ENCODE peak calls at places on chromosomes 4 and X, in four cellular contexts. S is H9, X is B cell, Q is spleen. K is an unnamed sample.

GRCh38 chr4:5967783-5968182 is 50.4 kb downstream of the C4orf50 start:
- DNase-seq in Q (peak; percentile 55), S (no peak), X (no peak), K (no peak)

GRCh38 chr4:4323705-4324534 is 33.9 kb downstream of the ZBTB49 start:
- DNase-seq in Q (no peak), X (no peak), S (no peak), K (no peak)

GRCh38 chr4:6778435-6778834 is 4.1 kb upstream of the KIAA0232 start:
- DNase-seq in Q (no peak), S (no peak), X (no peak), K (no peak)

GRCh38 chr4:37455301-37456062 is 210.9 kb downstream of the NWD2 start:
- DNase-seq in X (no peak), S (no peak), Q (no peak), K (no peak)

GRCh38 chrX:69066021-69066757 is 99.1 kb downstream of the PJA1 start:
- DNase-seq in S (peak; percentile 8), Q (peak; percentile 51), X (no peak), K (no peak)

GRCh38 chr4:54090804-54091623 is 8.9 kb upstream of the GSX2 start:
- DNase-seq in X (peak; percentile 38), Q (no peak), S (peak; percentile 30), K (peak; percentile 59)

GRCh38 chrX:133229361-133229760 is 11.2 kb upstream of the TFDP3 start:
- DNase-seq in X (no peak), S (no peak), Q (no peak), K (no peak)

GRCh38 chr4:43224591-43224990 is 332.1 kb downstream of the GRXCR1 start:
- DNase-seq in S (no peak), Q (no peak), X (no peak), K (no peak)

GRCh38 chr4:125951275-125951887 is 636.6 kb downstream of the FAT4 start:
- DNase-seq in Q (no peak), S (no peak), X (no peak), K (no peak)

GRCh38 chr4:136864580-136865185 is 667.6 kb downstream of the PCDH18 start:
- DNase-seq in X (peak; percentile 35), S (no peak), Q (no peak), K (peak; percentile 23)

GRCh38 chr4:81195475-81195874 is 19.5 kb downstream of the PRKG2 start:
- DNase-seq in S (no peak), X (no peak), Q (no peak), K (no peak)

GRCh38 chr4:164383187-164384181 is 370.4 kb upstream of the SMIM31 start:
- DNase-seq in Q (peak; percentile 66), X (no peak), S (peak; percentile 65), K (no peak)
- TF ChIP-seq CTCF in Q (no peak), X (no peak), S (peak; percentile 62), K (no peak)

DNA sequence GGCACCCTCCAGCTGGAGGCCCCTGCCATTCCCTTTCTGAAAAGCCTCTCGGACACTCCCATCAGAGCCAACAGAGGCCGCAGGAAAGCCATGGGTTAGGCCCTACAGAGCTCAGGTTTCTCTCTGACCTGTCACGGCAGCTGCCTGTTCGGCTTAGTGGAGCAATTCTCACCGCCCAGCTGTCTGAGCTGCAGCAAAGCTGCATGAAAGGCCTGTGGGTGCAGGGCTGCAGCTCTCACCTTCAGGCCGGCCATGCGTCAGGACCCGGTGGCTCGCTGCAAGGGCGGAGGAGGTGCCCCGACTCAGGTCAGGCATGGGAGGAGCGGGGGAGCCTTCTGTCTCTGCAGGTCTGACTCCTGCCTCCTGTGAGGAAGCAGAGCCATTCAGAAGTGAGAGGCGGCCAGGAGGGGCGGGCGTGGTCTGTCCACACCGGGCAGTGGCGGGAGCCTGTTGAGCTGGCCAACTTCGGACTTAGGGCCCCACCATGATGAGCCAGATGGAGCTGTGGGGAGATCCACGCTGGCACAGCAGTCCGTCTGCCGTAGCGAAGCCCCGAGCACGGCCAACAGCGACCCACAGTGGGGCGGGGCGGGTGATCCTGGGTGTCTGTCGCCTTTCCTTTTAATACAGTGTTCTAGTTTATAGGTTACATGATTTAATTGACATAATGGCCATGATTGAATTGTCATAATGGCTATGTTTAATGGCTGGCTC is 23.4 kb downstream of the PDE6B start:
- DNase-seq in S (no peak), Q (peak; percentile 53), X (no peak), K (no peak)
- TF ChIP-seq CTCF in S (no peak), Q (no peak), X (no peak), K (no peak)

DNA sequence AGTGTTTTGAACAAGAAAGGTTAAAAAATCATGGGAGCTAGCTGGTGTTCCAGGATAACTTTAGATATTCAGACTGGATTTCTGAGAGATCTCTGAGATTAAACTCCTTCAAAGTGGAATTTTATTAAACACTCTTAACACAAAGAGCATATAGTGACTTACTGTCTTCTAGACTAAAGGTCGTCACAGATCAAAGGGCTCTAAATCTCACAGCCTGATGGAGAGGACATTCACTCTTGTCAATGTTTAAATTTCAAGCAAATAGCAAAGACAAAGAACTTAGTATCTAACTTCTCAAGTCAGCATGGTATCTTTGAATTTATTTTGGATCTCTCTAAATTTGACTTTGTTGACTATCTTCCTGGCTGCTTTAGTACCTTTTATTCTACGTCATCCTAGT is 53.7 kb upstream of the NUDT6 start:
- DNase-seq in Q (no peak), S (no peak), X (no peak), K (no peak)
- TF ChIP-seq CTCF in Q (no peak), S (no peak), X (no peak), K (no peak)

GRCh38 chrX:109914114-109914849 is 88.6 kb upstream of the TMEM164 start:
- DNase-seq in Q (no peak), S (no peak), X (no peak), K (no peak)

GRCh38 chrX:109911046-109911445 is 91.9 kb upstream of the TMEM164 start:
- DNase-seq in S (no peak), X (no peak), Q (no peak), K (no peak)
- TF ChIP-seq CTCF in S (peak; percentile 73), X (no peak), Q (no peak), K (no peak)

GRCh38 chrX:153769158-153769864 is 5.3 kb downstream of the PLXNB3 start:
- DNase-seq in X (no peak), S (peak; percentile 25), Q (peak; percentile 71), K (no peak)

GRCh38 chrX:153769865-153770605 is 6.0 kb downstream of the PLXNB3 start:
- DNase-seq in Q (peak; percentile 72), S (peak; percentile 22), X (no peak), K (no peak)

GRCh38 chrX:153767674-153768055 is 3.6 kb downstream of the PLXNB3 start:
- DNase-seq in Q (no peak), S (peak; percentile 27), X (no peak), K (no peak)

GRCh38 chrX:153766871-153767673 is 3.0 kb downstream of the PLXNB3 start:
- DNase-seq in Q (peak; percentile 78), S (peak; percentile 39), X (no peak), K (no peak)

GRCh38 chrX:153768311-153769157 is 4.5 kb downstream of the PLXNB3 start:
- DNase-seq in Q (peak; percentile 77), S (peak; percentile 28), X (no peak), K (no peak)
- TF ChIP-seq CTCF in Q (no peak), S (no peak), X (no peak), K (peak; percentile 11)

GRCh38 chrX:140817943-140818342 is 108.4 kb downstream of the LINC00632 start:
- DNase-seq in Q (no peak), X (peak; percentile 2), S (no peak), K (peak; percentile 14)
- TF ChIP-seq CTCF in Q (peak; percentile 27), X (peak; percentile 23), S (peak; percentile 72), K (no peak)

GRCh38 chrX:131821945-131822622 is 201.0 kb upstream of the STK26 start:
- DNase-seq in S (no peak), X (peak; percentile 89), Q (peak; percentile 81), K (peak; percentile 36)
- TF ChIP-seq CTCF in S (no peak), X (no peak), Q (no peak), K (no peak)

DNA sequence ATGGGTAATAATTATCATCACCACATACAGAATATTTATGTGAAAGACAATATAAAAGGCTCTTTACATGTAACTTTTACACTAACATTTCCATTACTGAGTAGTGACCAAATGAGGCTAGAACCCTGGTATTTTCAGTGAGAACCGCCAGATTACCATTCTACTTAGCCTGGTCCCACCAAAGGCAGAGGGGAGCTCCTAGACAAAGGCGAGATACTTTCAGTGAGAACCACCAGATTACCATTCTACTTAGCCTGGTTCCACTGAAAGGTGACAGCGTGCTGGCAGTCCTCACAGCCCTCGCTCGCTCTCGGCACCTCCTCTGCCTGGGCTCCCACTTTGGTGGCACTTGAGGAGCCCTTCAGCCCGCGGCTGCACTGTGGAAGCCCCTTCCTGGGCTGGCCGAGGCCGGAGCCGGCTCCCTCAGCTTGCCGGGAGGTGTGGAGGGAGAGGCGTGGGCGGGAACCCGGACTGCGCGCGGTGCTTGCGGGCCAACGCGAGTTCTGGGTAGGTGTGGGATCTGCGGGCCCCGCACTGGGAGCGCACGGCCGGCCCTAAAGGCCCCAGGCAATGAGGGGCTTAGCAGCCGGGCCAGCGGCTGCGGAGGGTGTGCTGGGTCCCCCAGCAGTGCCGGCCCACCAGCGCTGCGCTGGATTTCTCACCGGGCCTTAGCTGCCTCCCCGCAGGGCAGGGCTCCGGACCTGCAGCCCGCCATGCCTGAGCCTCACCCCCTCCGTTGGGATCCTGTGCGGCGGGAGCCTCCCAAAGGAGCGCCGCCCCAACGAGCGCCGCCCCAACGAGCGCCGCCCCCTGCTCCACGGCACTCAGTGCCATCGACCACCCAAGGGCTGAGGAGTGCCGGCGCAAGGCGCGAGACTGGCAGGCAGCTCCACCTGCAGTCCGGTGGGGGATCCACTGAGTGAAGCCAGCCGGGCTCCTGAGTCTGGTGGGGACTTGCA is 1276.1 kb downstream of the PCDH7 start:
- DNase-seq in Q (peak; percentile 71), S (peak; percentile 89), X (peak; percentile 16), K (no peak)
- TF ChIP-seq CTCF in Q (no peak), S (peak; percentile 33), X (no peak), K (no peak)

DNA sequence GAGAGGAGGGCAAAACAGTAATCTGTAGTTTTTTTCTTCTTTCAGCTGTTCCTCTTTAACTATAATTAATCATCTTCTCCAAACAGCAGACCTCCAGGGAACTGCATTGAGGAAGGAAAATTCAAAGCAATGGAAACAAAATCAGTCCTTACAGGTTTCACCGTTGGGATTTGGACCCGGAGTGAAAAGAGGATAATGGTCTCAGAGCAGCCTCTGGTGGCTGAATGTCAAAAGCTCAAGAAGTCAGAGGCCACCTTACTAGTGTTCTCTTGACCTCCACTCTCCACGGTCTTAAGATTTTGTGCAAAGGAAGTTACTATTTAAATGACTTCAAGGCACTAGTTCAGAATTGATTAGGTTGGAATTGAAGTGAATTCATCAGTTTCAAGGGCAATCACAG is 16.0 kb upstream of the MID1 start:
- DNase-seq in S (peak; percentile 40), X (no peak), Q (no peak), K (no peak)
- TF ChIP-seq CTCF in S (peak; percentile 74), X (no peak), Q (no peak), K (peak; percentile 28)